ENCODE peak calls at places on chromosomes 12 and 14, in five cellular contexts. X is heart right ventricle, Y is omental fat pad, O is bronchial epithelial cell, U is DND-41. M is an unnamed sample.

GRCh38 chr12:32139064-32139421 is 32.4 kb downstream of the BICD1 start:
- DNase-seq in X (peak), Y (no peak), O (no peak), U (no peak), M (no peak)

GRCh38 chr12:122859303-122860051 is 24.2 kb downstream of the HIP1R start:
- DNase-seq in X (no peak), Y (no peak), O (no peak), U (no peak), M (no peak)

GRCh38 chr12:50222275-50222783 is 55.2 kb upstream of the CERS5 start:
- DNase-seq in X (peak), Y (no peak), O (peak), U (peak), M (no peak)

GRCh38 chr12:93918262-93918661 is 230.1 kb upstream of the PLXNC1 start:
- DNase-seq in X (no peak), Y (no peak), O (no peak), U (no peak), M (no peak)

GRCh38 chr12:69101505-69101904 is 137.9 kb upstream of the CPSF6 start:
- DNase-seq in X (no peak), Y (no peak), O (no peak), U (no peak), M (no peak)

GRCh38 chr12:109770104-109770860 is 56.7 kb downstream of the FAM222A start:
- DNase-seq in X (no peak), Y (no peak), O (no peak), U (no peak), M (peak)

GRCh38 chr14:93430319-93430801 is 379 bp upstream of the UNC79 start:
- DNase-seq in X (no peak), Y (no peak), O (no peak), U (no peak), M (no peak)

GRCh38 chr14:38716871-38717270 is 386.2 kb downstream of the SEC23A start:
- DNase-seq in X (no peak), Y (no peak), O (no peak), U (no peak), M (no peak)

GRCh38 chr12:110780448-110780847 is 37.8 kb upstream of the PPP1CC start:
- DNase-seq in X (no peak), Y (no peak), O (no peak), U (no peak), M (no peak)

GRCh38 chr12:54415223-54415929 is 3.7 kb downstream of the ITGA5 start:
- DNase-seq in X (no peak), Y (no peak), O (no peak), U (no peak), M (no peak)

GRCh38 chr12:120573560-120573959 is 7.6 kb downstream of the POP5 start:
- DNase-seq in X (no peak), Y (no peak), O (no peak), U (no peak), M (no peak)

GRCh38 chr12:119372540-119372939 is 38.0 kb downstream of the CCDC60 start:
- DNase-seq in X (peak), Y (no peak), O (no peak), U (no peak), M (no peak)
- TF ChIP-seq CTCF in X (no peak), Y (no peak), O (no peak), U (no peak), M (no peak)

GRCh38 chr12:52407918-52408317 is 1.8 kb upstream of the KRT82 start:
- DNase-seq in X (no peak), Y (no peak), O (no peak), U (no peak), M (no peak)
- TF ChIP-seq CTCF in X (no peak), Y (no peak), O (no peak), U (no peak), M (no peak)

DNA sequence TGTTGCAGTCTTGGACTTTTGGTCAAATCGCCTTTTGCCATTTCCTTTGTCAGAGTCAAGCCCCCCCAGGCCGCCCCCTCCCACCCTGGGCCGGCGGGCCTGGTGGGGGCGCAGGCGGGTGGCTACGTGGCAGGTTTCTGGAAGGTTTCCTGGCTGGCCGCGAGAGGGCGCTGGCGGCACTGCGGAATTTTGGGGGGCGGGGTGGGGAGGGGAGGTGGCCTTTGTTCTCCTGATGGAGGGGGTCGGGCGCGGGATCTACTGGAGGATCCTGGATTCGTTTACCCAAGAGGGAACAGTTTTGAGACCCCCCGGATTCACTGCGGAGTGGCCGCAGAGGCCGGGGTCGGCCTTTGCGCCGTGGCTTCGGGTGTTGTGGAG is 1.2 kb downstream of the MEG3 start:
- DNase-seq in X (no peak), Y (no peak), O (no peak), U (no peak), M (no peak)
- TF ChIP-seq CTCF in X (peak), Y (no peak), O (peak), U (no peak), M (no peak)

GRCh38 chr12:71354871-71355270 is 84.7 kb upstream of the LGR5 start:
- DNase-seq in X (no peak), Y (no peak), O (no peak), U (no peak), M (no peak)
- TF ChIP-seq CTCF in X (no peak), Y (no peak), O (no peak), U (no peak), M (no peak)

M was measured in chondrocyte.